ENCODE peak calls at places on chromosome 11, in seven cellular contexts. Y is colonic mucosa; R is brain microvascular endothelial cell; T is CD8-positive, alpha-beta memory T cell; X is hepatocyte; A is tibial nerve; N is psoas muscle. B is an unnamed sample.

GRCh38 chr11:44269369-44270351 is 40.3 kb downstream of the ALX4 start:
- DNase-seq in Y (no peak), R (peak; percentile 80), T (no peak), X (no peak), A (no peak), N (no peak), B (no peak)

GRCh38 chr11:76802621-76803020 is 19.5 kb downstream of the TSKU start:
- DNase-seq in Y (peak; percentile 16), R (no peak), T (no peak), X (no peak), A (no peak), N (no peak), B (no peak)

GRCh38 chr11:59550842-59551650 is 39.7 kb downstream of the OR4D9 start:
- DNase-seq in Y (peak; percentile 84), R (peak; percentile 94), T (peak; percentile 84), X (peak; percentile 88), A (peak; percentile 90), N (peak; percentile 84), B (peak; percentile 80)

GRCh38 chr11:122367809-122368231 is 251.8 kb upstream of the BLID start:
- DNase-seq in Y (no peak), R (peak; percentile 1), T (no peak), X (peak; percentile 83), A (peak; percentile 34), N (no peak), B (peak; percentile 5)

GRCh38 chr11:86035164-86035563 is 33.7 kb downstream of the PICALM start:
- DNase-seq in Y (no peak), R (no peak), T (no peak), X (no peak), A (no peak), N (peak; percentile 57), B (no peak)

GRCh38 chr11:42013656-42014201 is 554.3 kb upstream of the LRRC4C start:
- DNase-seq in Y (no peak), R (peak; percentile 36), T (no peak), X (no peak), A (no peak), N (no peak), B (no peak)

GRCh38 chr11:128868851-128869671 is 2.0 kb upstream of the KCNJ1 start:
- DNase-seq in Y (no peak), R (no peak), T (peak; percentile 31), X (no peak), A (no peak), N (no peak), B (no peak)

GRCh38 chr11:128061321-128061871 is 526.0 kb downstream of the ETS1 start:
- DNase-seq in Y (no peak), R (no peak), T (no peak), X (peak; percentile 34), A (no peak), N (no peak), B (no peak)

GRCh38 chr11:35579557-35580396 is 38.5 kb upstream of the FJX1 start:
- DNase-seq in Y (no peak), R (peak; percentile 77), T (no peak), X (peak; percentile 40), A (peak; percentile 44), N (no peak), B (peak; percentile 45)

GRCh38 chr11:106974831-106975230 is 43.4 kb downstream of the GUCY1A2 start:
- DNase-seq in Y (no peak), R (no peak), T (no peak), X (no peak), A (no peak), N (no peak), B (no peak)

DNA sequence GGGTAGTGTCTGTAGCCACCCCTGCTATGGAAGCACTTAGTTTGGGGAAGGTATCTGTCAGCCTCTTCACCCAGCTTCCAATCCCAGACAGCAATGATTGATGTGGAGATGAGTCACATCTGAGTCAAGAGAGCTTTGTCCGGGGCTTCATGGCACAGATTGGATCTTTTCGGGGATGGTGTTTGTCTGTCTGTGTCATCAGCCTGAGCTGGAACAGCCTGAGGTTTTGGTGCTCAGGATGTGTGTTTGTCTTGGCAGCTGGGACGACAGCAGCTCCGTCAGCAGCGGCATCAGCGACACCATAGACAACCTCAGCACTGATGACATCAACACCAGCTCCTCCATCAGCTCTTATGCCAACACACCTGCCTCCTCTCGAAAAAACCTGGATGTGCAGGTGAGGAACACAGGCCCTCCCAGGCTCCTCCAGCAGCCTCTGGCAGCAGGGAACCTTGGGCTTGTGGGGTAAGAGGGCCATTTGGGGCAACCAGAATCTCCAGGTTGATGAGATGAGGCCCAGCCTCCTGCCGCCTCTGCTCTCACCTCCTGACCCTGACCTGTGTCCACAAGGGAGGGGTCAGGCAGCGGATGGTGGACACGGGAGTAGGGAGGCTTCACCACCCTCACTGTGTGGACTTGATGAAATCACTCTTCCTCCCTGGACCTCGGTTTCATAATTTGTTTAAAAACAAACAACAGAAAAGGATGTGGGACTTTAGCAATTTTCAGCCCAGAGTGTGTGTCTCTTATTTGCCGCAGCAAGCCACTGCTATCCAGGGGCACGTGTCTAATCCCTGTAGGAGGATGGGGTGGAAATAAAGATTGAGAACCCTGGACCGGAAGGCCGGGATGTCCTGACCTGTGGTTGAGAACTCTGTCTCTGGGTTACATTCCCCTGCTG is 124.3 kb downstream of the DBX1 start:
- DNase-seq in Y (no peak), R (peak; percentile 98), T (no peak), X (peak; percentile 33), A (peak; percentile 50), N (no peak), B (peak; percentile 78)
- H3K36me3 ChIP-seq in Y (no peaks in the 10 kb centered on the region), R (peaks cover 7% of the 10 kb centered on the region), T (no peaks in the 10 kb centered on the region), X (no peaks in the 10 kb centered on the region), A (no peaks in the 10 kb centered on the region), N (no peaks in the 10 kb centered on the region), B (peaks cover 54% of the 10 kb centered on the region)

GRCh38 chr11:45665206-45665932 is at the start of gene CHST1:
- DNase-seq in Y (peak; percentile 27), R (no peak), T (no peak), X (peak; percentile 62), A (no peak), N (peak; percentile 77), B (peak; percentile 61)

GRCh38 chr11:45662096-45662664 is 3.2 kb downstream of the CHST1 start:
- DNase-seq in Y (no peak), R (no peak), T (no peak), X (no peak), A (no peak), N (no peak), B (no peak)

GRCh38 chr11:45662665-45663485 is 2.5 kb downstream of the CHST1 start:
- DNase-seq in Y (no peak), R (peak; percentile 97), T (no peak), X (peak; percentile 76), A (no peak), N (no peak), B (peak; percentile 42)

GRCh38 chr11:45664376-45665205 is 831 bp downstream of the CHST1 start:
- DNase-seq in Y (no peak), R (no peak), T (no peak), X (no peak), A (no peak), N (no peak), B (no peak)

DNA sequence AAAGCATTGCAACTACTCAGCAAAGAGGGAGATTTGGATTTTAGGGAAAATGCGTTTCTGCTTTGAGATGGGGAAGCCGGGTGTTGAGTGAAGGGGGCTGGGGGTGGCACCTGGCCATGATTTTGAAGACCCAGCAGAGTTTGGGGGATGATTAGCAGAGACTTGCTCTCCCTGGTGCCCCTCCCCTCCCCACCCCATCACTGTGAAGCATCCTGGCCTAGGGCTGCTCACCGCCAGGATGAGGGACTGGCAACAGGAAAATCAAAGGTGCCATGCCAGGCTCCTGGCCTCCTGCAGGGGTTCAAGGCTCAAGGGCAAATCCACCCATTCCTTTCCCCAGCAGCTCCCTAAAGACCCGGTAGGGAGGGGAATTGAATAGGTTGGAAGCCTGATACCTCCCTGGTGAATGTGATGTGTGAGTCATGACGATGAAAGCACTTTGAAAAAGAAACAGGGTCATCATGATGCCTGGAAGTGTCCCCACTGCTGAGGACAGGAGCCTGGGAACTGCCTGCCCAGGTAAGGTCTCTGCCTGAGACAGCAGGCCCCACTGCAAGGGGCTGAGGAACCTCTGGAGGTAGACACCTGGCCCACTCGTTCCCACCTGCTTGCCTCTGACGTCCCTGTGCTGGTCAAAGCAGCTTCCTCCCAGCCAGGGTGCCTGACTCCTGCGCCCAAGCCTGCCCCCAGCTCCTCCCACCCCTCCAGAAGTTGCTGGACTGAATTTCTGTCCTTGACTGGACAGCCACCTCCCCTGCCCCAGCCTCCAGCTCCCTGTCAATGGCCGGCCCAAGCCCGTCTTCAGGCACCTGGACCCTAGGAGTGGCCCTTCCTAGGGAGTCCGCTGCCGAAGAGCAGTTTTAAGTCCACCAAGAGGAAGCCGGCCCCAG is 1.7 kb downstream of the CHST1 start:
- DNase-seq in Y (no peak), R (no peak), T (no peak), X (no peak), A (no peak), N (no peak), B (no peak)
- H3K4me3 ChIP-seq in Y (no peak overlapping the region), R (peak overlapping the region; percentile 57), T (no peak overlapping the region), X (no peak overlapping the region), A (peak overlapping the region; percentile 53), N (peak overlapping the region; percentile 80), B (no peak overlapping the region)

GRCh38 chr11:117390743-117391142 is 63.1 kb downstream of the CEP164 start:
- DNase-seq in Y (no peak), R (no peak), T (no peak), X (no peak), A (no peak), N (no peak), B (no peak)

GRCh38 chr11:117392001-117392690 is 64.5 kb downstream of the CEP164 start:
- DNase-seq in Y (no peak), R (no peak), T (no peak), X (no peak), A (no peak), N (no peak), B (no peak)

GRCh38 chr11:117391181-117391580 is 63.5 kb downstream of the CEP164 start:
- DNase-seq in Y (no peak), R (no peak), T (no peak), X (no peak), A (no peak), N (no peak), B (no peak)

GRCh38 chr11:117394221-117394925 is 66.7 kb downstream of the CEP164 start:
- DNase-seq in Y (no peak), R (no peak), T (no peak), X (no peak), A (no peak), N (no peak), B (no peak)

DNA sequence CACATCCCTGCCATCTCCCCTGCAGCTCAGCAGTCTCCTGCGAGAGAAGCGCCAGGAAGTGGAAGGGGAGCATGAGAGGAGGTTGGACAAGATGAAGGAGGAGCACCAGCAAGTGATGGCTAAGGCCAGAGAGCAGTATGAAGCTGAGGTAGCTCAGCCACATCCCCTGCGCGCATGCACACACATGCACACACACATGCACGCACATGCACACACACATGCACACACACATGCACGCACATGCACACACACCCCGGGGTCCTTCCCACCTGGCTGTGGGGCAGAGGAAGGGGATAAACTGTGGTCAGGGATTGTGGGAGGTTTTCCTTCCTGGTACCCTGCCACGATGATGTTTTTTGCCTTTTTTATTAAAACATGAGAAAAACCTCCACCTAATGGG is 65.3 kb downstream of the CEP164 start:
- DNase-seq in Y (no peak), R (no peak), T (no peak), X (no peak), A (no peak), N (no peak), B (no peak)
- H3K36me3 ChIP-seq in Y (no peaks in the 10 kb centered on the region), R (peaks cover 70% of the 10 kb centered on the region), T (peaks cover 12% of the 10 kb centered on the region), X (no peaks in the 10 kb centered on the region), A (no peaks in the 10 kb centered on the region), N (no peaks in the 10 kb centered on the region), B (peaks cover 76% of the 10 kb centered on the region)

DNA sequence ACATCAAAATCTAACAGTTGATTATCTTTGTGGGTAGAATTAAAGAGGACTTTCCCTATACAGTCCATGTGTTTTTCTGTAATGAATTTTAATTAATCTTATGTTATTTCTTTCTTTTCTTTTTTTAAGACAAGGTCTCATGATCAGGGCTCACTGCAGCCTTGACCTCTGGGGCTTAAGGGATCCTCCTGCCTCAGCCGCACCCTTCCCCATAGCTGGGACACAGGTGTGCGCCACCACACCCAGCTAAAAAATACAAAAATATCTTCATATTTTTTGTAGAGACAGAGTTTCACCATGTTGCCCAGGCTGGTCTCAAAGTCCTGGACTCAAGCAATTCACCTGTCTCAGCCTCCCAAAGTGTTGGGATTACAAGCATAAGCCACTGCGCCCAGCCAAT is 7.7 kb downstream of the RAB30 start:
- DNase-seq in Y (no peak), R (no peak), T (no peak), X (no peak), A (no peak), N (no peak), B (no peak)
- H3K4me3 ChIP-seq in Y (no peak overlapping the region), R (no peak overlapping the region), T (no peak overlapping the region), X (no peak overlapping the region), A (peak overlapping the region; percentile 8), N (no peak overlapping the region), B (no peak overlapping the region)

B was measured in MG63.